ENCODE peak calls at places on chromosomes 11 and 22, in six cellular contexts. C, R, Y, O, B and S are unnamed samples.

GRCh38 chr22:30868663-30869385 is 99.8 kb downstream of the MORC2 start:
- DNase-seq in C (peak), R (no peak), Y (no peak), O (peak), B (no peak), S (no peak)

GRCh38 chr22:28217277-28217676 is 298.2 kb upstream of the PITPNB start:
- DNase-seq in C (no peak), R (no peak), Y (no peak), O (no peak), B (no peak), S (no peak)

GRCh38 chr11:2797181-2797711 is 88.3 kb downstream of the CDKN1C start:
- DNase-seq in C (peak), R (peak), Y (no peak), O (peak), B (no peak), S (no peak)

GRCh38 chr22:45235101-45235777 is 5.5 kb downstream of the KIAA0930 start:
- DNase-seq in C (no peak), R (peak), Y (no peak), O (no peak), B (no peak), S (no peak)

GRCh38 chr11:57390535-57390934 is at the start of gene PRG2:
- DNase-seq in C (no peak), R (no peak), Y (no peak), O (no peak), B (no peak), S (no peak)

GRCh38 chr11:65454311-65454695 is 31.7 kb downstream of the NEAT1 start:
- DNase-seq in C (no peak), R (no peak), Y (no peak), O (no peak), B (no peak), S (no peak)

GRCh38 chr11:98495016-98495415 is 525.7 kb upstream of the CNTN5 start:
- DNase-seq in C (no peak), R (no peak), Y (no peak), O (no peak), B (no peak), S (no peak)

GRCh38 chr11:118953265-118953664 is 2.8 kb upstream of the UPK2 start:
- DNase-seq in C (no peak), R (no peak), Y (no peak), O (no peak), B (no peak), S (no peak)

GRCh38 chr22:40199223-40199622 is 21.5 kb downstream of the TNRC6B start:
- DNase-seq in C (no peak), R (no peak), Y (no peak), O (no peak), B (no peak), S (no peak)

GRCh38 chr22:40194656-40195055 is 16.9 kb downstream of the TNRC6B start:
- DNase-seq in C (no peak), R (no peak), Y (no peak), O (no peak), B (no peak), S (no peak)

GRCh38 chr22:40199852-40200251 is 22.1 kb downstream of the TNRC6B start:
- DNase-seq in C (no peak), R (no peak), Y (no peak), O (no peak), B (no peak), S (no peak)

GRCh38 chr22:40193429-40194421 is 16.0 kb downstream of the TNRC6B start:
- DNase-seq in C (no peak), R (no peak), Y (no peak), O (no peak), B (no peak), S (no peak)

GRCh38 chr22:40196628-40197027 is 18.9 kb downstream of the TNRC6B start:
- DNase-seq in C (no peak), R (no peak), Y (peak), O (no peak), B (no peak), S (peak)
- H3K27ac ChIP-seq in C (no peak), R (no peak), Y (no peak), O (peak), B (peak), S (peak)

DNA sequence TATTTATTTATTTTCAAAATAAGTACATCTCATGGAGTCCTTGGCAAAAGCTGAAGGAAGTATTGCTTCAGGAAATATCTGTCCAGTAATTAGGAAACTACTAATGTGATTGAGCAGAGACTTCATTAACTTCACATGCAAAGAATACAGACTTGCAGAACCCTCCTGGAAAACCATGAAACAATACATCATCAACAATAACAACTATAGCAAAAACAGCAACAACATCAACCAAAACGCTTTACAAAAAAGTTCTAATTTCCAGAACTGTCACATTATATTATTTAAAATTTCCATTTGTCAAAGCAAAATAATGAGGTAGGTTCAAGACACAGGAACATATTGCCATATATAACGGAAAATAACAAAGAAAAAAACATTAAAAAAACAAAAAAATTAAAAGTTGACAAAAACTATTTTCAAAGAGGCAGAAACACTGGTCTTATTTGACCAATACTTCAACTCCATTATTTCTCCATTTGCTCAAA is 79.8 kb upstream of the TOP3B start:
- DNase-seq in C (no peak), R (no peak), Y (no peak), O (no peak), B (no peak), S (no peak)
- H3K27ac ChIP-seq in C (no peak), R (no peak), Y (no peak), O (peak), B (no peak), S (no peak)

GRCh38 chr22:32335471-32335870 is 22.2 kb upstream of the RFPL3 start:
- DNase-seq in C (peak), R (no peak), Y (no peak), O (no peak), B (no peak), S (no peak)
- H3K27ac ChIP-seq in C (no peak), R (no peak), Y (no peak), O (no peak), B (no peak), S (no peak)

DNA sequence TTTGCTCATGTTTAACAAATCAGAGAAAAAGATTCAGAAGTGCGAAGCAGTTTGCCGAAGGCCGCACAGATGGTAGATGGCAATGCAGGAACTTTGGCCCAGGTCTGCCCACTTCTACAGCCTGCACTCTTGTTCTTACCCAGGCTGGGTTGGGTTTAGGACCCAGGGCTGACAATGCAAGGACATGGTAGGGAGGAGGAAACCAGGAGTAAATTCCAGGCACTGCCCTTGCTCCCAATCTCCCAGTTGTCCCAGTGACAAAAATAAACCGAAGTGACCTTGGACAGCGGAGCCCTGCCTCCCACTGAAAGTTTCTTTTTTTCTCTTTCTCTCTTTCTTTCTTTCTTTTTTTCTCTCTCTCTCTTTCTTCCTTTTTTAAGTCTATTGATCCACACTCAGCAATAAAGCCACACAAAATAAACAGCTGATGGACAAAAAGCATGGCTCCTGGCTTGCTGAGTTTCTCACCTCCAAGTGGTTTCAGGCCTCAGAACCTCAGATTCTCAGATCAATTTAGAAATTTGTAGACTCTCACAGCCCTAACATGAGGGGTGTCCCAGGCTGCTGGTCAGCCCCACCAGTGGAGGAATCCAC is 33.5 kb upstream of the FCHSD2 start:
- DNase-seq in C (no peak), R (no peak), Y (no peak), O (no peak), B (no peak), S (no peak)
- H3K27ac ChIP-seq in C (no peak), R (peak), Y (no peak), O (no peak), B (no peak), S (no peak)